ENCODE peak calls at places on chromosomes 4 and X, in ten cellular contexts. R is stimulated activated CD4-positive, alpha-beta T cell treated with anti-CD3 and anti-CD28 coated beads, Interleukin-12 subunit alpha, Interleukin-12 subunit beta, amount 100 ng/mL, for 48 hours; S is HFF-Myc; G is cardiac muscle cell; N is nucleus accumbens; Y is renal cortical epithelial cell; C is suprapubic skin; P is left ventricle myocardium inferior; W is psoas muscle; O is A549. D is an unnamed sample.

GRCh38 chr4:62814510-62815047 is 1594.7 kb downstream of the TECRL start:
- DNase-seq in R (no peak), S (no peak), G (no peak), N (no peak), Y (no peak), C (no peak), P (no peak), W (no peak), O (no peak), D (no peak)

GRCh38 chrX:55057691-55058249 is 17.1 kb upstream of the PAGE2B start:
- DNase-seq in R (peak), S (peak), G (peak), N (peak), Y (peak), C (no peak), P (no peak), W (no peak), O (peak), D (peak)

GRCh38 chr4:3762264-3762663 is 3.9 kb upstream of the ADRA2C start:
- DNase-seq in R (no peak), S (no peak), G (no peak), N (no peak), Y (no peak), C (no peak), P (no peak), W (no peak), O (no peak), D (no peak)

GRCh38 chr4:122798101-122798500 is 28.5 kb upstream of the FGF2 start:
- DNase-seq in R (no peak), S (peak), G (peak), N (peak), Y (peak), C (no peak), P (peak), W (peak), O (peak), D (peak)

GRCh38 chr4:23022032-23022431 is 329.3 kb downstream of the GBA3 start:
- DNase-seq in R (no peak), S (no peak), G (peak), N (no peak), Y (peak), C (no peak), P (no peak), W (no peak), O (peak), D (no peak)

GRCh38 chrX:97602465-97603258 is 719.0 kb downstream of the RPA4 start:
- DNase-seq in R (no peak), S (no peak), G (no peak), N (no peak), Y (no peak), C (no peak), P (no peak), W (no peak), O (no peak), D (no peak)

GRCh38 chrX:151821226-151821625 is 86.7 kb downstream of the CNGA2 start:
- DNase-seq in R (no peak), S (no peak), G (no peak), N (no peak), Y (no peak), C (no peak), P (no peak), W (no peak), O (no peak), D (no peak)

GRCh38 chr4:64883087-64883926 is 474.1 kb upstream of the TECRL start:
- DNase-seq in R (no peak), S (no peak), G (no peak), N (no peak), Y (peak), C (no peak), P (no peak), W (no peak), O (no peak), D (no peak)

GRCh38 chr4:154049457-154050181 is 260.7 kb upstream of the SFRP2 start:
- DNase-seq in R (no peak), S (no peak), G (peak), N (no peak), Y (no peak), C (no peak), P (no peak), W (no peak), O (peak), D (no peak)

GRCh38 chr4:21113496-21114213 is 413.4 kb downstream of the PACRGL start:
- DNase-seq in R (no peak), S (no peak), G (peak), N (no peak), Y (peak), C (no peak), P (no peak), W (no peak), O (no peak), D (peak)

GRCh38 chr4:119300388-119301131 is 21.4 kb downstream of the FABP2 start:
- DNase-seq in R (peak), S (peak), G (peak), N (no peak), Y (peak), C (peak), P (peak), W (peak), O (peak), D (peak)

GRCh38 chrX:10106801-10107200 is 50.0 kb upstream of the CLCN4 start:
- DNase-seq in R (no peak), S (no peak), G (no peak), N (no peak), Y (no peak), C (no peak), P (no peak), W (no peak), O (no peak), D (no peak)

GRCh38 chrX:134622056-134622812 is 36.0 kb downstream of the PLAC1 start:
- DNase-seq in R (peak), S (peak), G (peak), N (no peak), Y (peak), C (no peak), P (no peak), W (no peak), O (peak), D (peak)

GRCh38 chr4:6752486-6752829 is 30.1 kb upstream of the KIAA0232 start:
- DNase-seq in R (no peak), S (no peak), G (no peak), N (no peak), Y (no peak), C (no peak), P (no peak), W (no peak), O (no peak), D (no peak)

GRCh38 chrX:683572-683971 is 53.0 kb downstream of the SHOX start:
- DNase-seq in R (no peak), S (no peak), G (no peak), N (no peak), Y (no peak), C (no peak), P (no peak), W (no peak), O (no peak), D (no peak)

GRCh38 chr4:182145360-182145905 is 97.8 kb upstream of the TENM3 start:
- DNase-seq in R (no peak), S (no peak), G (peak), N (no peak), Y (no peak), C (no peak), P (no peak), W (no peak), O (no peak), D (no peak)

GRCh38 chr4:172989984-172990711 is 178.5 kb upstream of the GALNT7 start:
- DNase-seq in R (no peak), S (no peak), G (no peak), N (no peak), Y (peak), C (no peak), P (no peak), W (no peak), O (no peak), D (no peak)

GRCh38 chrX:34585561-34585960 is 71.5 kb downstream of the TMEM47 start:
- DNase-seq in R (no peak), S (no peak), G (peak), N (no peak), Y (no peak), C (no peak), P (no peak), W (no peak), O (no peak), D (peak)

GRCh38 chr4:153346031-153346430 is 1.5 kb downstream of the MND1 start:
- DNase-seq in R (no peak), S (no peak), G (no peak), N (no peak), Y (no peak), C (no peak), P (no peak), W (no peak), O (no peak), D (no peak)

GRCh38 chr4:78644744-78645330 is 93.3 kb downstream of the ANXA3 start:
- DNase-seq in R (peak), S (peak), G (peak), N (peak), Y (peak), C (no peak), P (peak), W (peak), O (peak), D (peak)